ENCODE peak calls at places on chromosomes 12 and 14, in seven cellular contexts. M, C, O, X, P, B and Z are unnamed samples. For H3K36me3, the result is how much of the 10 kb centered on the place peaks cover.

GRCh38 chr12:1728824-1729223 is 38.0 kb downstream of the ADIPOR2 start:
- DNase-seq in M (no peak), C (no peak), O (no peak), X (no peak), P (no peak), B (no peak), Z (no peak)

GRCh38 chr12:53418221-53418620 is 5.4 kb upstream of the AMHR2 start:
- DNase-seq in M (no peak), C (no peak), O (no peak), X (no peak), P (no peak), B (no peak), Z (no peak)

GRCh38 chr14:86462193-86462592 is 932.2 kb downstream of the FLRT2 start:
- DNase-seq in M (no peak), C (no peak), O (no peak), X (peak), P (no peak), B (no peak), Z (no peak)

GRCh38 chr12:128969480-128970055 is 116.3 kb downstream of the GLT1D1 start:
- DNase-seq in M (no peak), C (peak), O (no peak), X (no peak), P (no peak), B (no peak), Z (no peak)

GRCh38 chr12:21771311-21771710 is 3.2 kb downstream of the KCNJ8 start:
- DNase-seq in M (no peak), C (no peak), O (no peak), X (no peak), P (no peak), B (no peak), Z (no peak)

GRCh38 chr12:70576341-70577282 is 60.6 kb downstream of the PTPRB start:
- DNase-seq in M (no peak), C (no peak), O (no peak), X (peak), P (peak), B (no peak), Z (no peak)

GRCh38 chr14:32473476-32473875 is 144.4 kb downstream of the AKAP6 start:
- DNase-seq in M (no peak), C (peak), O (peak), X (no peak), P (no peak), B (no peak), Z (no peak)

GRCh38 chr12:23169012-23170003 is 544.3 kb downstream of the ETNK1 start:
- DNase-seq in M (no peak), C (no peak), O (no peak), X (no peak), P (no peak), B (no peak), Z (no peak)

GRCh38 chr14:57725399-57726077 is 140.4 kb downstream of the SLC35F4 start:
- DNase-seq in M (no peak), C (no peak), O (no peak), X (no peak), P (peak), B (no peak), Z (no peak)

GRCh38 chr12:122834921-122835692 is at the start of gene HIP1R:
- DNase-seq in M (no peak), C (peak), O (no peak), X (peak), P (peak), B (peak), Z (peak)

GRCh38 chr14:86003998-86004397 is 474.1 kb downstream of the FLRT2 start:
- DNase-seq in M (no peak), C (no peak), O (no peak), X (no peak), P (no peak), B (no peak), Z (no peak)

GRCh38 chr14:90556666-90557450 is 160.0 kb downstream of the CALM1 start:
- DNase-seq in M (no peak), C (no peak), O (peak), X (no peak), P (no peak), B (no peak), Z (no peak)

GRCh38 chr14:103698380-103699260 is 16.6 kb downstream of the XRCC3 start:
- DNase-seq in M (no peak), C (peak), O (peak), X (no peak), P (no peak), B (no peak), Z (no peak)

DNA sequence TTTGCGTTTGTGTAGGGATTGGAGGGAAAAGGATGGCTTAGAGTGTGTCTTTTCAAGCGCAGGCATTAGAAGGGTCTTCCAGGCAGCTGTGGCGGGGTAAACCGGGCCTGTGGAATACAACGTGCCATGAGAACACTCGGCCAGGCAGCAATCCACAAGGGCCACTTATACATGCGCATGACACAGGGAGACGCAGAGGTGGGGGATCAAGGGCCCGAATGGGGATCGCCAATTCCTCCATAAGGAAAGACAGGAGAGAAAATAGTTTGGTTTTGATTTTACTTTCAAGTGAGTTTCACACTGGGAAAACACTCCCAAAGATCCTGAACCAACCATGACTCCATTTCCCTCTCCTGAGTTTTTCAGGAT is 71.6 kb downstream of the SPRING1 start:
- DNase-seq in M (no peak), C (no peak), O (no peak), X (no peak), P (no peak), B (no peak), Z (no peak)
- H3K27ac ChIP-seq in M (no peak), C (no peak), O (no peak), X (no peak), P (no peak), B (no peak), Z (no peak)

GRCh38 chr12:109489955-109490565 is 12.6 kb downstream of the UBE3B start:
- DNase-seq in M (no peak), C (no peak), O (no peak), X (no peak), P (no peak), B (no peak), Z (no peak)
- H3K36me3 ChIP-seq in M (half or more), C (under half), O (under half), X (under half), P (under half), B (half or more), Z (half or more)

GRCh38 chr12:7645395-7646177 is 20.1 kb downstream of the APOBEC1 start:
- DNase-seq in M (no peak), C (peak), O (no peak), X (peak), P (peak), B (no peak), Z (peak)

GRCh38 chr12:7647071-7647470 is 18.6 kb downstream of the APOBEC1 start:
- DNase-seq in M (no peak), C (no peak), O (no peak), X (no peak), P (no peak), B (no peak), Z (no peak)

GRCh38 chr12:7642876-7643309 is 22.8 kb downstream of the APOBEC1 start:
- DNase-seq in M (no peak), C (peak), O (no peak), X (peak), P (peak), B (no peak), Z (no peak)

GRCh38 chr12:7642287-7642686 is 23.4 kb downstream of the APOBEC1 start:
- DNase-seq in M (no peak), C (no peak), O (no peak), X (no peak), P (no peak), B (no peak), Z (no peak)

GRCh38 chr12:7646178-7646475 is 19.6 kb downstream of the APOBEC1 start:
- DNase-seq in M (no peak), C (no peak), O (no peak), X (no peak), P (no peak), B (no peak), Z (no peak)
- H3K27ac ChIP-seq in M (no peak), C (no peak), O (no peak), X (no peak), P (no peak), B (no peak), Z (no peak)

GRCh38 chr12:67306712-67307111 is 37.6 kb downstream of the CAND1 start:
- DNase-seq in M (no peak), C (no peak), O (no peak), X (no peak), P (no peak), B (no peak), Z (no peak)

GRCh38 chr12:67299936-67300335 is 30.8 kb downstream of the CAND1 start:
- DNase-seq in M (no peak), C (no peak), O (no peak), X (no peak), P (no peak), B (no peak), Z (no peak)

GRCh38 chr12:67302162-67302561 is 33.0 kb downstream of the CAND1 start:
- DNase-seq in M (no peak), C (no peak), O (no peak), X (no peak), P (no peak), B (no peak), Z (no peak)

DNA sequence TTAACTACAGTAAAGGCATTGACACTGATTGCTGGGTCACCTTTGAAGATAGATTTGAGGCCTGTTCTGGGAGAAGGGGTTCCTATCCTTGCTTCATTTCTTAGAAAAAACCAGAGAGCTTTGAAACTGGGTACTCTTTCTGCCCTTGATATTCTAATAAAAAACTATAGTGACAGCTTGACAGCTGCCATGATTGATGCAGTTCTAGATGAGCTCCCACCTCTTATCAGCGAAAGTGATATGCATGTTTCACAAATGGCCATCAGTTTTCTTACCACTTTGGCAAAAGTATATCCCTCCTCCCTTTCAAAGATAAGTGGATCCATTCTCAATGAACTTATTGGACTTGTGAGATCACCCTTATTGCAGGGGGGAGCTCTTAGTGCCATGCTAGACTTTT is 36.4 kb downstream of the CAND1 start:
- DNase-seq in M (no peak), C (no peak), O (no peak), X (no peak), P (no peak), B (no peak), Z (no peak)
- H3K36me3 ChIP-seq in M (under half), C (half or more), O (under half), X (under half), P (under half), B (half or more), Z (half or more)

GRCh38 chr14:64706119-64706465 is 1.9 kb downstream of the PLEKHG3 start:
- DNase-seq in M (no peak), C (no peak), O (no peak), X (no peak), P (no peak), B (no peak), Z (no peak)
- H3K27ac ChIP-seq in M (peak), C (no peak), O (peak), X (no peak), P (no peak), B (peak), Z (no peak)

GRCh38 chr12:104957388-104958008 is 592 bp downstream of the SLC41A2 start:
- DNase-seq in M (no peak), C (no peak), O (no peak), X (peak), P (no peak), B (no peak), Z (no peak)
- H3K36me3 ChIP-seq in M (under half), C (under half), O (under half), X (under half), P (under half), B (under half), Z (under half)

DNA sequence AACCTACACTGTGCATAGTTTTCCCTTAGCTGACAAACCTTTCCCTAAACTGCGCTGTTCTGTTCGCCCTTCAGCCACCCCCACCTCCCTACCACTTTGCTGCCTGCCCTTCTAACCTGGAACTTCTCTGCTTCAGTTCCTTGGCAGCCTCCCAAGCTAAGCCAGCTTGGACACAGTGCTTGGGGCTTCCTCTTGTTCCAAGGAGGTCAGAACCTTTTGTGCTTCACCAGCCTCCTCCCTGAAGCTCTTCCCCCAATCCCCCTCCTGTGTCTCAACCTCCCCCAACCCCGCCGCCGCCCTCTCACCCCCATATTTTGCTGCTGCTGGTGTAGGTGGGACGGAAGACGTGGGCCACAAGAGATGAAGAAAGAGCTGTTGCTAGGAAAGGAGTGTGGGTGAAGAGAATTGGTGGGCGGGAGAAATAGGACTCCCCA is 8.1 kb upstream of the RIC8B start:
- DNase-seq in M (no peak), C (no peak), O (peak), X (no peak), P (no peak), B (no peak), Z (no peak)
- H3K27ac ChIP-seq in M (no peak), C (no peak), O (no peak), X (no peak), P (no peak), B (no peak), Z (no peak)

GRCh38 chr14:21257395-21258193 is 11.6 kb downstream of the HNRNPC start:
- DNase-seq in M (no peak), C (no peak), O (no peak), X (no peak), P (no peak), B (no peak), Z (no peak)
- H3K36me3 ChIP-seq in M (under half), C (half or more), O (under half), X (under half), P (half or more), B (half or more), Z (under half)